ENCODE peak calls at places on chromosomes 5 and 9, in nine cellular contexts. M is CD14-positive monocyte; V is central memory CD4-positive, alpha-beta T cell; Y is NCI-H69; I is H9; J is Calu3; G is GM13977; Z is astrocyte of the hippocampus; X is Caco-2. H is an unnamed sample.

GRCh38 chr9:68934319-68934644 is 79.6 kb downstream of the PRKACG start:
- DNase-seq in M (no peak), V (no peak), Y (no peak), I (no peak), J (no peak), G (no peak), Z (no peak), X (no peak), H (no peak)

GRCh38 chr9:137253717-137254623 is 1.2 kb upstream of the NELFB start:
- DNase-seq in M (no peak), V (no peak), Y (peak), I (no peak), J (no peak), G (no peak), Z (peak), X (peak), H (peak)

GRCh38 chr9:124800306-124801259 is 23.6 kb downstream of the OLFML2A start:
- DNase-seq in M (peak), V (no peak), Y (no peak), I (no peak), J (no peak), G (peak), Z (peak), X (no peak), H (no peak)

GRCh38 chr9:114023961-114024360 is 54.1 kb downstream of the AMBP start:
- DNase-seq in M (no peak), V (no peak), Y (no peak), I (no peak), J (no peak), G (no peak), Z (no peak), X (no peak), H (no peak)

GRCh38 chr9:28487561-28487960 is 914.3 kb upstream of the C9orf72 start:
- DNase-seq in M (no peak), V (no peak), Y (no peak), I (no peak), J (no peak), G (no peak), Z (no peak), X (no peak), H (no peak)

GRCh38 chr5:64603676-64604075 is 86.6 kb upstream of the SHISAL2B start:
- DNase-seq in M (no peak), V (no peak), Y (no peak), I (no peak), J (no peak), G (no peak), Z (peak), X (no peak), H (no peak)

GRCh38 chr5:53127107-53127506 is 17.6 kb upstream of the MOCS2 start:
- DNase-seq in M (no peak), V (no peak), Y (no peak), I (no peak), J (no peak), G (no peak), Z (no peak), X (no peak), H (no peak)

GRCh38 chr9:123176230-123176629 is 92.2 kb downstream of the STRBP start:
- DNase-seq in M (no peak), V (no peak), Y (no peak), I (no peak), J (no peak), G (no peak), Z (no peak), X (no peak), H (no peak)

GRCh38 chr9:93599571-93600403 is 23.4 kb downstream of the PHF2 start:
- DNase-seq in M (no peak), V (no peak), Y (peak), I (peak), J (peak), G (no peak), Z (no peak), X (no peak), H (peak)

GRCh38 chr9:116262421-116262820 is 108.8 kb downstream of the PAPPA start:
- DNase-seq in M (no peak), V (no peak), Y (no peak), I (no peak), J (no peak), G (no peak), Z (no peak), X (no peak), H (no peak)

GRCh38 chr9:79976501-79977444 is 405.0 kb downstream of the TLE4 start:
- DNase-seq in M (no peak), V (no peak), Y (peak), I (no peak), J (no peak), G (no peak), Z (no peak), X (no peak), H (no peak)

GRCh38 chr9:132631280-132631679 is 38.5 kb downstream of the DDX31 start:
- DNase-seq in M (no peak), V (no peak), Y (peak), I (no peak), J (no peak), G (no peak), Z (peak), X (no peak), H (no peak)

H was measured in H7.